ENCODE peak calls at places on chromosomes 12 and 14, in eight cellular contexts. T, H, A, S, P, U, I and X are unnamed samples.

GRCh38 chr12:69527506-69528272 is 57.5 kb downstream of the FRS2 start:
- DNase-seq in T (no peak), H (no peak), A (no peak), S (peak), P (no peak), U (no peak), I (no peak), X (no peak)

GRCh38 chr12:132695431-132695830 is 8.0 kb downstream of the PXMP2 start:
- DNase-seq in T (no peak), H (no peak), A (no peak), S (no peak), P (no peak), U (no peak), I (no peak), X (no peak)

GRCh38 chr12:112887542-112887941 is 19.2 kb upstream of the OAS1 start:
- DNase-seq in T (no peak), H (no peak), A (no peak), S (no peak), P (no peak), U (no peak), I (no peak), X (no peak)

GRCh38 chr12:123163227-123163626 is 12.3 kb upstream of the PITPNM2 start:
- DNase-seq in T (no peak), H (no peak), A (no peak), S (no peak), P (no peak), U (no peak), I (no peak), X (no peak)

GRCh38 chr12:60168441-60168840 is 572.6 kb downstream of the SLC16A7 start:
- DNase-seq in T (peak), H (no peak), A (no peak), S (no peak), P (no peak), U (peak), I (no peak), X (peak)

GRCh38 chr14:92153581-92153980 is 31.8 kb downstream of the CPSF2 start:
- DNase-seq in T (peak), H (no peak), A (no peak), S (no peak), P (no peak), U (no peak), I (no peak), X (no peak)

GRCh38 chr12:54502485-54502884 is 4.9 kb downstream of the NCKAP1L start:
- DNase-seq in T (no peak), H (no peak), A (no peak), S (no peak), P (no peak), U (no peak), I (no peak), X (no peak)

GRCh38 chr12:50055831-50056628 is 1.4 kb upstream of the ASIC1 start:
- DNase-seq in T (peak), H (peak), A (peak), S (peak), P (no peak), U (peak), I (peak), X (peak)

GRCh38 chr12:54020587-54020969 is 7.7 kb upstream of the HOXC6 start:
- DNase-seq in T (no peak), H (no peak), A (no peak), S (peak), P (no peak), U (no peak), I (no peak), X (no peak)

GRCh38 chr14:103770902-103771301 is 55.3 kb downstream of the ZFYVE21 start:
- DNase-seq in T (no peak), H (no peak), A (no peak), S (no peak), P (no peak), U (no peak), I (no peak), X (no peak)

GRCh38 chr12:25692115-25693035 is 139.3 kb upstream of the LMNTD1 start:
- DNase-seq in T (no peak), H (no peak), A (no peak), S (peak), P (no peak), U (no peak), I (no peak), X (peak)

GRCh38 chr12:6553051-6553868 is 2.6 kb downstream of the IFFO1 start:
- DNase-seq in T (no peak), H (no peak), A (no peak), S (peak), P (no peak), U (no peak), I (no peak), X (no peak)

GRCh38 chr12:43273467-43273866 is 278.5 kb downstream of the ADAMTS20 start:
- DNase-seq in T (no peak), H (no peak), A (no peak), S (peak), P (no peak), U (no peak), I (no peak), X (peak)

GRCh38 chr12:116667752-116668151 is 70.1 kb downstream of the SPRING1 start:
- DNase-seq in T (no peak), H (no peak), A (no peak), S (no peak), P (no peak), U (no peak), I (no peak), X (no peak)

GRCh38 chr14:59055439-59056045 is 132.9 kb upstream of the DAAM1 start:
- DNase-seq in T (peak), H (peak), A (no peak), S (peak), P (no peak), U (peak), I (no peak), X (peak)

GRCh38 chr12:52901715-52902541 is 2.9 kb downstream of the KRT8 start:
- DNase-seq in T (no peak), H (peak), A (no peak), S (no peak), P (no peak), U (no peak), I (no peak), X (no peak)

GRCh38 chr12:29991924-29992323 is 208.2 kb upstream of the TMTC1 start:
- DNase-seq in T (no peak), H (no peak), A (no peak), S (no peak), P (no peak), U (no peak), I (no peak), X (no peak)

GRCh38 chr12:54159140-54159539 is 29.6 kb downstream of the SMUG1 start:
- DNase-seq in T (peak), H (peak), A (no peak), S (peak), P (no peak), U (no peak), I (no peak), X (peak)

GRCh38 chr12:32586390-32586789 is 92.7 kb upstream of the DNM1L start:
- DNase-seq in T (no peak), H (no peak), A (no peak), S (peak), P (no peak), U (no peak), I (no peak), X (no peak)

GRCh38 chr12:89960607-89961394 is 252.2 kb upstream of the ATP2B1 start:
- DNase-seq in T (no peak), H (no peak), A (no peak), S (peak), P (no peak), U (no peak), I (no peak), X (peak)

GRCh38 chr14:73741386-73741875 is 27.2 kb upstream of the PNMA1 start:
- DNase-seq in T (peak), H (peak), A (peak), S (peak), P (peak), U (peak), I (peak), X (peak)

GRCh38 chr14:100764716-100765115 is 38.0 kb downstream of the DLK1 start:
- DNase-seq in T (no peak), H (no peak), A (no peak), S (no peak), P (no peak), U (no peak), I (no peak), X (no peak)

GRCh38 chr12:110203546-110203945 is 77.5 kb upstream of the ATP2A2 start:
- DNase-seq in T (no peak), H (no peak), A (no peak), S (no peak), P (no peak), U (no peak), I (no peak), X (no peak)

GRCh38 chr14:91144425-91145145 is 30.7 kb downstream of the DGLUCY start:
- DNase-seq in T (no peak), H (no peak), A (no peak), S (peak), P (no peak), U (no peak), I (no peak), X (no peak)

GRCh38 chr14:22417914-22418313 is 171.1 kb downstream of the DAD1 start:
- DNase-seq in T (no peak), H (no peak), A (no peak), S (no peak), P (no peak), U (no peak), I (no peak), X (no peak)

GRCh38 chr12:45208604-45209487 is 7.0 kb upstream of the ANO6 start:
- DNase-seq in T (peak), H (no peak), A (no peak), S (peak), P (no peak), U (peak), I (no peak), X (no peak)

GRCh38 chr12:107404981-107405380 is 280.6 kb upstream of the PWP1 start:
- DNase-seq in T (peak), H (peak), A (no peak), S (peak), P (no peak), U (peak), I (no peak), X (peak)

GRCh38 chr12:123533672-123534643 is at the start of gene RILPL1:
- DNase-seq in T (peak), H (peak), A (peak), S (peak), P (peak), U (peak), I (peak), X (peak)

GRCh38 chr14:105283899-105284298 is 16.9 kb downstream of the BRF1 start:
- DNase-seq in T (no peak), H (no peak), A (no peak), S (no peak), P (no peak), U (no peak), I (no peak), X (no peak)

GRCh38 chr12:127507336-127507735 is 759.6 kb upstream of the TMEM132C start:
- DNase-seq in T (no peak), H (no peak), A (no peak), S (no peak), P (no peak), U (no peak), I (no peak), X (no peak)

GRCh38 chr12:30706476-30706875 is 10.8 kb upstream of the IPO8 start:
- DNase-seq in T (no peak), H (no peak), A (no peak), S (no peak), P (no peak), U (no peak), I (no peak), X (no peak)

GRCh38 chr12:12715459-12716150 is 1.6 kb upstream of the CDKN1B start:
- DNase-seq in T (no peak), H (peak), A (no peak), S (peak), P (no peak), U (peak), I (no peak), X (peak)

GRCh38 chr14:93984070-93984469 is 7.7 kb upstream of the ASB2 start:
- DNase-seq in T (no peak), H (peak), A (peak), S (peak), P (no peak), U (no peak), I (no peak), X (no peak)

GRCh38 chr12:111122458-111122878 is 202.1 kb upstream of the MYL2 start:
- DNase-seq in T (no peak), H (no peak), A (no peak), S (no peak), P (no peak), U (no peak), I (no peak), X (no peak)

GRCh38 chr12:73266206-73266605 is 994.0 kb downstream of the TRHDE start:
- DNase-seq in T (no peak), H (peak), A (no peak), S (no peak), P (no peak), U (no peak), I (no peak), X (no peak)

GRCh38 chr12:32402170-32402569 is 2.8 kb downstream of the FGD4 start:
- DNase-seq in T (no peak), H (no peak), A (no peak), S (no peak), P (no peak), U (no peak), I (no peak), X (no peak)

GRCh38 chr12:2323538-2324261 is 270.9 kb downstream of the CACNA1C start:
- DNase-seq in T (no peak), H (no peak), A (no peak), S (no peak), P (no peak), U (no peak), I (no peak), X (no peak)

DNA sequence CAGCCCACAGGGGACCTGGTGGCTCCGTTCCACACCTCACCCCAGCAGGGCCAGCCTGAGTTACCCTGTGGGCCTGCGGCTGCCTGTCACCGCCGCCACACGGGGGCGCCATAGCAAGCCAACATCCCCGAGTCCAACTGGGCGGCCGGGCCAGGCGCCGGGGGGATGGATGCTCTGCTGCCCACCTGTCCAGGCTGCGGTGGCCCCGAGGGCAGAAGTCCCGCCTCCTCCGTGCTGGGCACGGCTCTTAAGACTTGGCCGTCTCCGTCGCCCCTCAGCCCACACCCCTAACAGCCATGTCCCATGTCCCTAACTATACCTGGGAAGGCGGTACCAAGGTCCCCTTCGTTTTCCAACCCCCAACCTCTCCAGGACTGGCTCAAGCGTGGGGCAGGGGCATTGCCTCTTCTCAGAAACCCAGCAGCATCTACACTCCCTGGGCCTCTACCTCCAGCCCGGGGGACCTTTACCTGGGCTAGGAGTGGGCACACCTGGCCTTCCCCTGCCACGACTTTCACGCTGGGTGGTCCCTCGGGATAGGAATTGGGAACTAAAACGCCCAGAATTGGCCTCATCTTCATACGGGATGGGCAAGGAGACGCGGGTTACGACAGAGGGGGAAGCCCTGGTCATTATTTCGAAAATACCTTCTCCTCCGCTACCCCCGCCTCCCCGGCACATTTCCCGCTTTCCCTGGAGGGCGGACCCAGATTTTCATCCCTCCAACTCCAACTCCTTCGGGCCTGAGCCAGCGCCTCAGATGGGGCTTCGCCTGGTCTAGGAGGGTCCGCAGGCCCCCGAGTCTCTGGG is 1.1 kb upstream of the CYP46A1 start:
- DNase-seq in T (peak), H (peak), A (peak), S (peak), P (peak), U (peak), I (peak), X (peak)
- H3K27ac ChIP-seq in T (peak), H (peak), A (peak), S (peak), P (peak), U (peak), I (peak), X (no peak)

GRCh38 chr12:58034311-58034710 is 92.9 kb downstream of the ATP23 start:
- DNase-seq in T (no peak), H (no peak), A (no peak), S (no peak), P (no peak), U (no peak), I (no peak), X (no peak)
- H3K27ac ChIP-seq in T (no peak), H (no peak), A (no peak), S (no peak), P (no peak), U (no peak), I (no peak), X (no peak)

GRCh38 chr14:26286806-26287205 is 311.0 kb downstream of the NOVA1 start:
- DNase-seq in T (no peak), H (no peak), A (no peak), S (peak), P (no peak), U (peak), I (no peak), X (no peak)
- H3K27ac ChIP-seq in T (no peak), H (no peak), A (no peak), S (no peak), P (no peak), U (peak), I (no peak), X (no peak)

GRCh38 chr12:104463371-104463770 is 6.6 kb downstream of the CHST11 start:
- DNase-seq in T (no peak), H (no peak), A (no peak), S (no peak), P (no peak), U (no peak), I (no peak), X (no peak)
- H3K27ac ChIP-seq in T (no peak), H (no peak), A (peak), S (no peak), P (peak), U (no peak), I (peak), X (peak)

DNA sequence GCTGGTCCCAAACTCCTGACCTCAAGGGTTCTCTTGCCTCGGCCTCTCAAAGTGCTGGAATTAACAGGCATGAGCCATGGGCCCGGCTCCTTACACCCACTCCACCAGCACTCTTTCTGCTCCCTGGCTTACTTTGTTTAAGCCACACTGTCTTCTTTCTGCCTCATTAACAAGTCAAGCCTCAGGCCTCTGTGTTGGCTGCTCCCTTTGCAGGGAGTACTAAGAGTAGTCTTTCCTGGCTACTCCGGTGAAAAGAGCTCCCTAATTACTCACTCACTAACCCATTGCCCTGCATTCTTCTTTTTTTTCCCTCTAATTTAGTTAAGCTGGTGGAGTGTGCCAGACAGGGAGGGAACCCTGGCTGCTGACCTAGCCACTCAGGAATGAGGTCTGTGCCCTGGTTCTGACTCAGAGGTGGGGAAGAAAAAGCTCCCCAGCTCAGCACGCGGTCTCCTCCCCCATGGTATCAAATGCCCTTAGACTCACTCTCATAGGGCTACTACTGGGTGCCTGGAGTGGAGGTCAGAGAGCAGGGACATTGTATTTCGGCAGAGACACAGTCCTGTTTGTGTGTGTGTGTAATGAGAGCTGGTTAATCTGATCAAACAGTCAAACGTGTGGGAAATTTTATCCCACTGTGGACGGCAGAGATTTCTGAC is 19.8 kb downstream of the GALNT6 start:
- DNase-seq in T (peak), H (peak), A (no peak), S (peak), P (no peak), U (peak), I (no peak), X (peak)
- H3K27ac ChIP-seq in T (peak), H (peak), A (peak), S (peak), P (no peak), U (peak), I (no peak), X (no peak)

GRCh38 chr14:75577090-75577489 is 1.3 kb upstream of the FLVCR2 start:
- DNase-seq in T (no peak), H (no peak), A (no peak), S (no peak), P (no peak), U (no peak), I (no peak), X (no peak)

GRCh38 chr14:75578786-75579781 is 664 bp downstream of the FLVCR2 start:
- DNase-seq in T (peak), H (no peak), A (peak), S (no peak), P (no peak), U (peak), I (no peak), X (peak)

GRCh38 chr14:75579882-75580281 is 1.5 kb downstream of the FLVCR2 start:
- DNase-seq in T (no peak), H (no peak), A (no peak), S (no peak), P (no peak), U (no peak), I (no peak), X (no peak)

GRCh38 chr14:75577724-75578098 is 709 bp upstream of the FLVCR2 start:
- DNase-seq in T (peak), H (peak), A (peak), S (peak), P (peak), U (peak), I (peak), X (peak)

DNA sequence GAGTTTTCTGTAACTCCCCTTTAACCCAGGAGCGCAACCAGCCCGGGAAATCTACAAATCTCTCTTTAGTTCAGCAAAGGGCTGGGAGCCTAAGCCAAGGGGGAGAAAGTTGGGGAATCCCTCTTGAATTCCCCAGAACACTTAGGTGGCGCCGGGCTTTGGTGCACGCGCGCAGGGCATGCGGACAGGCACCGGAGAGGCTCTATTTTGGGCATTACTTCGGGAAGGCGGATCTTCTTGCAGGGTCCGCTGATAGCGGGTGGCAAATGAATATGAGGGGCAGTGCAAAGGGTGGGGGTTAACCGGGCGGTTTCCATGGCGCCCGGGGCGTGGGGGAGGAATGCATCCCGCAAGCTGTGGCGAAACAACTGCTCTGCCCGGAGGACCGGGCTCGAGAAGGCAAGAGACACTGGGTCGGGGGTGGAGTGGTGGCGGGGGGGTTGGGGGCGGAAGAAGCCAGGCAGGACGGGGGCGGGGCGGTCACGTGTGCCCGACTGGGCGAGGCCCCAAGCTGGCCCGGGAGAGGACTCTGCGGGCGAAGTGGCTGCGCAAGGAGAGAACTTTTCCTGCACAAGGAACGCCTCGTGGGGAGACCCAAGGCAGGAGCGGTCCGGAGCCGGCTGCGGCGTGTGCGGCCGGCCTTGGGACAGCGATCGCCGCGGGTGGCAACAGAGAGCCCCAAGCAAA is at the start of gene FLVCR2:
- DNase-seq in T (peak), H (peak), A (peak), S (peak), P (peak), U (peak), I (peak), X (peak)
- H3K27ac ChIP-seq in T (peak), H (peak), A (peak), S (no peak), P (peak), U (peak), I (no peak), X (peak)